ENCODE peak calls at places on chromosomes 13 and 19, in five cellular contexts. One of them, this sample, is unnamed.

GRCh38 chr19:10368101-10368803 is 12.1 kb downstream of the TYK2 start:
- DNase-seq in esophagus squamous epithelium: no peak
- DNase-seq in PC-3: peak
- DNase-seq in fibroblast of pulmonary artery: no peak
- DNase-seq in B cell: peak
- DNase-seq in this sample: no peak

GRCh38 chr13:55606045-55606665 is 1534.6 kb upstream of the PRR20A start:
- DNase-seq in esophagus squamous epithelium: no peak
- DNase-seq in PC-3: no peak
- DNase-seq in fibroblast of pulmonary artery: no peak
- DNase-seq in B cell: no peak
- DNase-seq in this sample: no peak

GRCh38 chr19:47994209-47994802 is at the start of gene ELSPBP1:
- DNase-seq in fibroblast of pulmonary artery: no peak
- DNase-seq in PC-3: no peak
- DNase-seq in B cell: no peak
- DNase-seq in esophagus squamous epithelium: no peak
- DNase-seq in this sample: no peak

GRCh38 chr13:97211986-97212385 is 10.1 kb upstream of the MBNL2 start:
- DNase-seq in esophagus squamous epithelium: no peak
- DNase-seq in fibroblast of pulmonary artery: no peak
- DNase-seq in PC-3: no peak
- DNase-seq in B cell: no peak
- DNase-seq in this sample: no peak

GRCh38 chr19:3515891-3516422 is 9.8 kb downstream of the FZR1 start:
- DNase-seq in fibroblast of pulmonary artery: peak
- DNase-seq in PC-3: no peak
- DNase-seq in esophagus squamous epithelium: no peak
- DNase-seq in B cell: no peak
- DNase-seq in this sample: no peak

GRCh38 chr13:76992548-76993001 is 694 bp downstream of the CLN5 start:
- DNase-seq in fibroblast of pulmonary artery: peak
- DNase-seq in B cell: no peak
- DNase-seq in esophagus squamous epithelium: no peak
- DNase-seq in PC-3: peak
- DNase-seq in this sample: no peak

GRCh38 chr19:41350735-41351338 is 2.9 kb downstream of the TGFB1 start:
- DNase-seq in B cell: no peak
- DNase-seq in PC-3: no peak
- DNase-seq in fibroblast of pulmonary artery: no peak
- DNase-seq in esophagus squamous epithelium: no peak
- DNase-seq in this sample: no peak

GRCh38 chr19:44653977-44654784 is 10.5 kb downstream of the PVR start:
- DNase-seq in esophagus squamous epithelium: no peak
- DNase-seq in PC-3: peak
- DNase-seq in B cell: peak
- DNase-seq in fibroblast of pulmonary artery: peak
- DNase-seq in this sample: peak

GRCh38 chr19:35716735-35716984 is 1.1 kb upstream of the KMT2B start:
- DNase-seq in PC-3: no peak
- DNase-seq in fibroblast of pulmonary artery: no peak
- DNase-seq in esophagus squamous epithelium: no peak
- DNase-seq in B cell: no peak
- DNase-seq in this sample: no peak

GRCh38 chr13:99363391-99363790 is 56.2 kb upstream of the GPR183 start:
- DNase-seq in B cell: no peak
- DNase-seq in fibroblast of pulmonary artery: no peak
- DNase-seq in PC-3: no peak
- DNase-seq in esophagus squamous epithelium: no peak
- DNase-seq in this sample: no peak

GRCh38 chr19:18379803-18380747 is 5.9 kb upstream of the GDF15 start:
- DNase-seq in esophagus squamous epithelium: no peak
- DNase-seq in fibroblast of pulmonary artery: peak
- DNase-seq in B cell: no peak
- DNase-seq in PC-3: peak
- DNase-seq in this sample: peak

GRCh38 chr13:65166675-65167074 is 2063.5 kb downstream of the PCDH9 start:
- DNase-seq in B cell: no peak
- DNase-seq in fibroblast of pulmonary artery: no peak
- DNase-seq in esophagus squamous epithelium: no peak
- DNase-seq in PC-3: no peak
- DNase-seq in this sample: no peak

GRCh38 chr13:26051231-26052135 is at the start of gene SHISA2:
- DNase-seq in B cell: peak
- DNase-seq in PC-3: peak
- DNase-seq in esophagus squamous epithelium: no peak
- DNase-seq in fibroblast of pulmonary artery: peak
- DNase-seq in this sample: no peak

GRCh38 chr13:113374511-113375175 is 10.7 kb upstream of the GRTP1 start:
- DNase-seq in esophagus squamous epithelium: no peak
- DNase-seq in PC-3: no peak
- DNase-seq in B cell: no peak
- DNase-seq in fibroblast of pulmonary artery: no peak
- DNase-seq in this sample: no peak

GRCh38 chr13:21557995-21558394 is 46.0 kb downstream of the MICU2 start:
- DNase-seq in PC-3: peak
- DNase-seq in esophagus squamous epithelium: no peak
- DNase-seq in fibroblast of pulmonary artery: peak
- DNase-seq in B cell: no peak
- DNase-seq in this sample: no peak
- TF ChIP-seq CTCF in PC-3: peak
- TF ChIP-seq CTCF in esophagus squamous epithelium: peak
- TF ChIP-seq CTCF in fibroblast of pulmonary artery: peak
- TF ChIP-seq CTCF in B cell: peak
- TF ChIP-seq CTCF in this sample: peak

GRCh38 chr19:21197589-21198295 is 55.9 kb downstream of the ZNF431 start:
- DNase-seq in B cell: no peak
- DNase-seq in esophagus squamous epithelium: no peak
- DNase-seq in fibroblast of pulmonary artery: peak
- DNase-seq in PC-3: no peak
- DNase-seq in this sample: no peak

GRCh38 chr19:21202865-21203494 is 61.1 kb downstream of the ZNF431 start:
- DNase-seq in PC-3: peak
- DNase-seq in esophagus squamous epithelium: no peak
- DNase-seq in B cell: peak
- DNase-seq in fibroblast of pulmonary artery: peak
- DNase-seq in this sample: no peak
- TF ChIP-seq CTCF in PC-3: peak
- TF ChIP-seq CTCF in esophagus squamous epithelium: peak
- TF ChIP-seq CTCF in B cell: peak
- TF ChIP-seq CTCF in fibroblast of pulmonary artery: peak
- TF ChIP-seq CTCF in this sample: peak

DNA sequence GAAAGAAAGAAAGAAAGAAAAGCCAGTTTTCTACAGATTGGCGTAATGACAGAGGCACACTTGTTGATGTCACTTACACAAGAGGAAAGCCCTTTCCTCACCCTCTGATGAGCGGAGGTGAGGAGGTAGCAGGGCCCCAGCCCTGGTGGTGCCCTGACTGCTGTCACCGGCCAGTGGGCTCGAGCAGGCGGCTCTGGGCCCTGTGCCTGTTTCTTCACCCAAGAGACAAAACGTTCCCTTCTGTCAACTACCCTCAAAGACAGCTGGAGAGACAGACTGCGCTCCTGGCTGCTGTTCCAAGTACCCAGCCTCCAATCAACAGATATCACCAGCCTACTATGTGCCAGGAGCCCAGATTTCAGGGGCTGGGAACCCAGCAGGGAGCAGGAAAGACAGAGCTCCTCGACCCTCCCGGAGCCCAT is 10.1 kb downstream of the EPS15L1 start:
- DNase-seq in B cell: no peak
- DNase-seq in fibroblast of pulmonary artery: no peak
- DNase-seq in PC-3: no peak
- DNase-seq in esophagus squamous epithelium: no peak
- DNase-seq in this sample: no peak
- TF ChIP-seq CTCF in B cell: no peak
- TF ChIP-seq CTCF in fibroblast of pulmonary artery: no peak
- TF ChIP-seq CTCF in PC-3: no peak
- TF ChIP-seq CTCF in esophagus squamous epithelium: no peak
- TF ChIP-seq CTCF in this sample: no peak

GRCh38 chr13:111925146-111925875 is 141.6 kb upstream of the SOX1 start:
- DNase-seq in fibroblast of pulmonary artery: no peak
- DNase-seq in B cell: no peak
- DNase-seq in esophagus squamous epithelium: no peak
- DNase-seq in PC-3: no peak
- DNase-seq in this sample: no peak

GRCh38 chr13:111924676-111925075 is 142.3 kb upstream of the SOX1 start:
- DNase-seq in fibroblast of pulmonary artery: no peak
- DNase-seq in esophagus squamous epithelium: no peak
- DNase-seq in B cell: no peak
- DNase-seq in PC-3: no peak
- DNase-seq in this sample: no peak

GRCh38 chr13:111927181-111927540 is 139.8 kb upstream of the SOX1 start:
- DNase-seq in fibroblast of pulmonary artery: no peak
- DNase-seq in PC-3: no peak
- DNase-seq in B cell: no peak
- DNase-seq in esophagus squamous epithelium: no peak
- DNase-seq in this sample: no peak

GRCh38 chr13:111926501-111927180 is 140.3 kb upstream of the SOX1 start:
- DNase-seq in fibroblast of pulmonary artery: no peak
- DNase-seq in PC-3: no peak
- DNase-seq in B cell: no peak
- DNase-seq in esophagus squamous epithelium: no peak
- DNase-seq in this sample: no peak

GRCh38 chr13:111929036-111929616 is 137.8 kb upstream of the SOX1 start:
- DNase-seq in fibroblast of pulmonary artery: no peak
- DNase-seq in B cell: no peak
- DNase-seq in PC-3: no peak
- DNase-seq in esophagus squamous epithelium: no peak
- DNase-seq in this sample: peak
- TF ChIP-seq CTCF in fibroblast of pulmonary artery: no peak
- TF ChIP-seq CTCF in B cell: no peak
- TF ChIP-seq CTCF in PC-3: no peak
- TF ChIP-seq CTCF in esophagus squamous epithelium: no peak
- TF ChIP-seq CTCF in this sample: no peak

DNA sequence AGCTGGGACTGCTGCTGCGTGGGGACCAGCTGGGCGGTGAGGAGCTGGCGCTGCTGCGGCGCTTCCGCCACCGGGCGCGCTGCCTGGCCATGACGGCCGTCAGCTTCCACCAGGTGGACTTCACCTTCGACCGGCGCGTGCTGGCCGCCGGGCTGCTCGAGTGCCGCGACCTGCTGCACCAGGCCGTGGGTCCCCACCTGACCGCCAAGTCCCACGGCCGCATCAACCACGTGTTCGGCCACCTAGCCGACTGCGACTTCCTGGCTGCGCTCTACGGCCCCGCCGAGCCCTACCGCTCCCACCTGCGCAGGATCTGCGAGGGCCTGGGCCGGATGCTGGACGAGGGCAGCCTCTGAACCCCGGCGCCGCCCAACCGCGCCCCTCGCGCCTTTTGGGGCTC is 12.8 kb downstream of the TNFAIP8L1 start:
- DNase-seq in fibroblast of pulmonary artery: no peak
- DNase-seq in esophagus squamous epithelium: no peak
- DNase-seq in B cell: no peak
- DNase-seq in PC-3: no peak
- DNase-seq in this sample: no peak
- TF ChIP-seq CTCF in fibroblast of pulmonary artery: no peak
- TF ChIP-seq CTCF in esophagus squamous epithelium: no peak
- TF ChIP-seq CTCF in B cell: no peak
- TF ChIP-seq CTCF in PC-3: no peak
- TF ChIP-seq CTCF in this sample: no peak

GRCh38 chr13:91308299-91308698 is 39.2 kb upstream of the MIR17HG start:
- DNase-seq in esophagus squamous epithelium: no peak
- DNase-seq in B cell: no peak
- DNase-seq in fibroblast of pulmonary artery: no peak
- DNase-seq in PC-3: peak
- DNase-seq in this sample: no peak
- TF ChIP-seq CTCF in esophagus squamous epithelium: no peak
- TF ChIP-seq CTCF in B cell: peak
- TF ChIP-seq CTCF in fibroblast of pulmonary artery: peak
- TF ChIP-seq CTCF in PC-3: peak
- TF ChIP-seq CTCF in this sample: no peak